ENCODE peak calls at places on chromosomes 7 and 10, in seven cellular contexts. K, G, R, J, W, E and Y are unnamed samples.

GRCh38 chr7:143389316-143390097 is 8.4 kb downstream of the ZYX start:
- DNase-seq in K (no peak), G (no peak), R (no peak), J (peak), W (peak), E (no peak), Y (no peak)

GRCh38 chr10:103761075-103761920 is 94.1 kb downstream of the SH3PXD2A start:
- DNase-seq in K (peak), G (no peak), R (no peak), J (no peak), W (no peak), E (no peak), Y (peak)

GRCh38 chr10:33412261-33413092 is 78.0 kb upstream of the NRP1 start:
- DNase-seq in K (peak), G (peak), R (peak), J (no peak), W (peak), E (no peak), Y (peak)

GRCh38 chr10:4138146-4138721 is 353.2 kb upstream of the KLF6 start:
- DNase-seq in K (peak), G (no peak), R (no peak), J (no peak), W (no peak), E (no peak), Y (no peak)

GRCh38 chr10:102234866-102235597 is 6.3 kb downstream of the PITX3 start:
- DNase-seq in K (no peak), G (no peak), R (no peak), J (no peak), W (no peak), E (no peak), Y (no peak)

GRCh38 chr7:67019562-67020390 is 23.1 kb downstream of the TYW1 start:
- DNase-seq in K (peak), G (no peak), R (no peak), J (no peak), W (no peak), E (no peak), Y (no peak)

GRCh38 chr10:132100556-132101349 is 35.0 kb downstream of the JAKMIP3 start:
- DNase-seq in K (no peak), G (no peak), R (no peak), J (peak), W (no peak), E (no peak), Y (no peak)

GRCh38 chr7:1438821-1439220 is 20.4 kb downstream of the MICALL2 start:
- DNase-seq in K (no peak), G (no peak), R (no peak), J (no peak), W (no peak), E (no peak), Y (no peak)

GRCh38 chr7:98133181-98133580 is 26.5 kb downstream of the LMTK2 start:
- DNase-seq in K (no peak), G (peak), R (no peak), J (no peak), W (no peak), E (no peak), Y (peak)

GRCh38 chr7:126302639-126303038 is 950.1 kb downstream of the GRM8 start:
- DNase-seq in K (no peak), G (no peak), R (no peak), J (no peak), W (no peak), E (peak), Y (no peak)

GRCh38 chr10:7886056-7886455 is 67.8 kb downstream of the TAF3 start:
- DNase-seq in K (no peak), G (no peak), R (no peak), J (no peak), W (no peak), E (no peak), Y (no peak)

GRCh38 chr7:82417898-82418297 is 25.7 kb downstream of the CACNA2D1 start:
- DNase-seq in K (no peak), G (no peak), R (no peak), J (no peak), W (no peak), E (no peak), Y (no peak)

GRCh38 chr7:51265066-51265907 is 51.3 kb downstream of the COBL start:
- DNase-seq in K (no peak), G (no peak), R (no peak), J (no peak), W (peak), E (no peak), Y (no peak)

GRCh38 chr7:22082886-22083710 is 137.4 kb upstream of the CDCA7L start:
- DNase-seq in K (peak), G (peak), R (peak), J (peak), W (peak), E (peak), Y (peak)

GRCh38 chr7:148466120-148466519 is 124.4 kb upstream of the C7orf33 start:
- DNase-seq in K (no peak), G (no peak), R (no peak), J (no peak), W (no peak), E (no peak), Y (no peak)

GRCh38 chr7:51013861-51014511 is 231.3 kb upstream of the GRB10 start:
- DNase-seq in K (no peak), G (no peak), R (no peak), J (no peak), W (no peak), E (no peak), Y (no peak)

GRCh38 chr10:33277135-33277536 is 57.3 kb downstream of the NRP1 start:
- DNase-seq in K (peak), G (peak), R (no peak), J (no peak), W (peak), E (peak), Y (no peak)

GRCh38 chr7:101870361-101871062 is 53.1 kb downstream of the CUX1 start:
- DNase-seq in K (no peak), G (no peak), R (no peak), J (peak), W (no peak), E (peak), Y (no peak)

GRCh38 chr10:113953505-113954272 is 90.0 kb upstream of the ADRB1 start:
- DNase-seq in K (no peak), G (no peak), R (no peak), J (no peak), W (no peak), E (no peak), Y (no peak)

GRCh38 chr7:31027161-31027965 is 24.7 kb upstream of the ADCYAP1R1 start:
- DNase-seq in K (peak), G (no peak), R (no peak), J (peak), W (no peak), E (no peak), Y (no peak)

GRCh38 chr7:106839511-106839910 is 25.6 kb upstream of the PIK3CG start:
- DNase-seq in K (no peak), G (no peak), R (no peak), J (no peak), W (no peak), E (no peak), Y (no peak)

GRCh38 chr10:27628631-27629030 is 117.0 kb downstream of the MKX start:
- DNase-seq in K (no peak), G (no peak), R (no peak), J (no peak), W (no peak), E (no peak), Y (no peak)

GRCh38 chr7:7803597-7804229 is 85.3 kb upstream of the RPA3 start:
- DNase-seq in K (no peak), G (no peak), R (no peak), J (no peak), W (no peak), E (no peak), Y (no peak)

GRCh38 chr7:142091957-142092356 is 19.6 kb upstream of the MGAM2 start:
- DNase-seq in K (no peak), G (no peak), R (no peak), J (no peak), W (no peak), E (no peak), Y (no peak)

GRCh38 chr7:142085428-142085827 is 26.1 kb upstream of the MGAM2 start:
- DNase-seq in K (no peak), G (no peak), R (no peak), J (no peak), W (no peak), E (no peak), Y (no peak)

GRCh38 chr7:142083605-142084004 is 27.9 kb upstream of the MGAM2 start:
- DNase-seq in K (no peak), G (no peak), R (no peak), J (no peak), W (no peak), E (no peak), Y (no peak)

GRCh38 chr7:142088022-142088714 is 23.4 kb upstream of the MGAM2 start:
- DNase-seq in K (no peak), G (no peak), R (no peak), J (no peak), W (no peak), E (no peak), Y (no peak)

GRCh38 chr7:142089035-142089434 is 22.5 kb upstream of the MGAM2 start:
- DNase-seq in K (no peak), G (no peak), R (no peak), J (no peak), W (no peak), E (peak), Y (no peak)
- TF ChIP-seq CTCF in K (no peak), G (peak), R (no peak), J (peak), W (no peak), E (no peak), Y (no peak)

GRCh38 chr7:2560175-2560695 is 1.5 kb downstream of the IQCE start:
- DNase-seq in K (peak), G (no peak), R (no peak), J (no peak), W (no peak), E (no peak), Y (no peak)
- H3K4me3 ChIP-seq in K (peak), G (no peak), R (peak), J (peak), W (peak), E (peak), Y (no peak)

GRCh38 chr7:130091999-130092398 is 21.7 kb downstream of the KLHDC10 start:
- DNase-seq in K (no peak), G (no peak), R (no peak), J (no peak), W (no peak), E (no peak), Y (no peak)
- TF ChIP-seq CTCF in K (no peak), G (no peak), R (no peak), J (no peak), W (no peak), E (no peak), Y (no peak)

DNA sequence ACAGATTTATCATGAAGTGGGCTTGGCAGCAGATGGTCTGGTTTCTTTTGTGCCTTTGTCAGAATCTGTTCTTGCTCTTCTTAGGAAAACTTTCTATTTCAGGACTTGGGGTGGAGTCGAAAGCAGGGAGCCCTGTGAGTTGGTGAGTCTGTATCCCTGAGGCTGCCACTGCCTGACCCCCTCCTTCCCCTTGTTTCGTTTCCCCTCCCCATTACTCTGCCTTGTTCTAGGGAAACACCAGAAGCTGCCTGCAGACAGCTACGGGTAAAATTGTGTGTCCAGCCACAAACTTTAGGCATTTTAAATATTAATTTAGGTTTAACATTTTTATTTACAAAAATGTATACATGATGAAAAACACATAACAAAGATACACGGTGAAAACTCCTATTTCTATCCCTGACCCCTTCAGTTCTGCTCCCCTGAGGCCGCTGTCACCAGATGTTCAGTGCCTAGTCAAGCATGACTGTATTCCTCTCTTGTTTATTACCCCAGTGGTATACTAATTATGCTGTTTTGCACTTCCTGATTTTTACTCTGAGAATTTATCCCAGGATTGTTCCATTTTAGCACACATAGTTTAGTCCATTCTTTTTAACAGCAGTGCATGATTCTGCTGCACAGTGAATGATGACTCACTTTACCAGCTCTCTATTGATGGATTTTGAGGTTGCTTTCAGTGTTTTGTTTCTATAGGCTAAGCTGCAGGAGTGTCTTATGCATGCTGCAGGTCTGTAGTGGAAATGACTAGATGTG is 9.1 kb downstream of the TSPAN14 start:
- DNase-seq in K (no peak), G (no peak), R (no peak), J (no peak), W (no peak), E (no peak), Y (peak)
- H3K4me3 ChIP-seq in K (no peak), G (no peak), R (peak), J (no peak), W (peak), E (no peak), Y (no peak)

GRCh38 chr10:86333813-86334514 is 32.6 kb downstream of the GRID1 start:
- DNase-seq in K (no peak), G (no peak), R (no peak), J (no peak), W (no peak), E (no peak), Y (no peak)

GRCh38 chr10:86331861-86332260 is 34.7 kb downstream of the GRID1 start:
- DNase-seq in K (no peak), G (no peak), R (no peak), J (no peak), W (no peak), E (no peak), Y (no peak)

GRCh38 chr10:86329896-86330680 is 36.5 kb downstream of the GRID1 start:
- DNase-seq in K (no peak), G (no peak), R (no peak), J (no peak), W (no peak), E (no peak), Y (no peak)

GRCh38 chr10:86329093-86329710 is 37.4 kb downstream of the GRID1 start:
- DNase-seq in K (no peak), G (no peak), R (no peak), J (no peak), W (no peak), E (no peak), Y (no peak)

GRCh38 chr10:86330778-86331763 is 35.5 kb downstream of the GRID1 start:
- DNase-seq in K (no peak), G (no peak), R (no peak), J (no peak), W (no peak), E (no peak), Y (no peak)
- TF ChIP-seq CTCF in K (no peak), G (no peak), R (no peak), J (no peak), W (no peak), E (no peak), Y (no peak)

DNA sequence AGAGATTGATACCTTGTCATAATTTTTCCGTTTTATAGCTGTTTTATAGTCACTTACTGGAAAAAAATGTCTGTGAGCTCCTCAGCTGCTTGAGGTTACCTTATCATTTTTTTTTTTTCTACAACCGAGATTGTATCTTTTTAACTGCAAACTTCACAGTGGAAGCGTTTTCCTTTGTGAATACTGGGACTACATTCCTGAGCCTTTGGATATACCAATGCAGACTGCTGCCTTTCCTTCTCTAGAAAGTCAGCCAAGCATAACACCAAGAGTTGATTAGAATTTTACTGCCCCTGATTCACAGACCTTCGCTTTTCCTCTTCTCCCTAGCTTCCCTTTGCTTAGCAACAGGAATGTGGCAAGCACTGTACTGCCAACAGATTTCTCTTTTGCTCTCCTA is 170.5 kb downstream of the PRKG1 start:
- DNase-seq in K (peak), G (peak), R (peak), J (no peak), W (peak), E (no peak), Y (peak)
- H3K4me3 ChIP-seq in K (no peak), G (no peak), R (no peak), J (peak), W (no peak), E (no peak), Y (no peak)

GRCh38 chr7:113872981-113873380 is 45.8 kb downstream of the PPP1R3A start:
- DNase-seq in K (no peak), G (no peak), R (no peak), J (no peak), W (no peak), E (no peak), Y (no peak)
- TF ChIP-seq CTCF in K (no peak), G (no peak), R (no peak), J (no peak), W (no peak), E (no peak), Y (no peak)

GRCh38 chr7:73829505-73829904 is 1.3 kb upstream of the CLDN4 start:
- DNase-seq in K (no peak), G (no peak), R (no peak), J (peak), W (no peak), E (no peak), Y (no peak)
- H3K4me3 ChIP-seq in K (no peak), G (no peak), R (no peak), J (no peak), W (no peak), E (no peak), Y (no peak)

GRCh38 chr7:130278892-130279690 is 12.4 kb downstream of the CPA2 start:
- DNase-seq in K (peak), G (peak), R (peak), J (no peak), W (no peak), E (no peak), Y (peak)

GRCh38 chr7:130275826-130276291 is 9.2 kb downstream of the CPA2 start:
- DNase-seq in K (no peak), G (no peak), R (no peak), J (no peak), W (no peak), E (no peak), Y (no peak)

GRCh38 chr7:130276796-130277762 is 10.4 kb downstream of the CPA2 start:
- DNase-seq in K (peak), G (no peak), R (peak), J (no peak), W (no peak), E (no peak), Y (peak)

GRCh38 chr7:130274983-130275649 is 8.5 kb downstream of the CPA2 start:
- DNase-seq in K (no peak), G (no peak), R (no peak), J (peak), W (no peak), E (no peak), Y (no peak)

DNA sequence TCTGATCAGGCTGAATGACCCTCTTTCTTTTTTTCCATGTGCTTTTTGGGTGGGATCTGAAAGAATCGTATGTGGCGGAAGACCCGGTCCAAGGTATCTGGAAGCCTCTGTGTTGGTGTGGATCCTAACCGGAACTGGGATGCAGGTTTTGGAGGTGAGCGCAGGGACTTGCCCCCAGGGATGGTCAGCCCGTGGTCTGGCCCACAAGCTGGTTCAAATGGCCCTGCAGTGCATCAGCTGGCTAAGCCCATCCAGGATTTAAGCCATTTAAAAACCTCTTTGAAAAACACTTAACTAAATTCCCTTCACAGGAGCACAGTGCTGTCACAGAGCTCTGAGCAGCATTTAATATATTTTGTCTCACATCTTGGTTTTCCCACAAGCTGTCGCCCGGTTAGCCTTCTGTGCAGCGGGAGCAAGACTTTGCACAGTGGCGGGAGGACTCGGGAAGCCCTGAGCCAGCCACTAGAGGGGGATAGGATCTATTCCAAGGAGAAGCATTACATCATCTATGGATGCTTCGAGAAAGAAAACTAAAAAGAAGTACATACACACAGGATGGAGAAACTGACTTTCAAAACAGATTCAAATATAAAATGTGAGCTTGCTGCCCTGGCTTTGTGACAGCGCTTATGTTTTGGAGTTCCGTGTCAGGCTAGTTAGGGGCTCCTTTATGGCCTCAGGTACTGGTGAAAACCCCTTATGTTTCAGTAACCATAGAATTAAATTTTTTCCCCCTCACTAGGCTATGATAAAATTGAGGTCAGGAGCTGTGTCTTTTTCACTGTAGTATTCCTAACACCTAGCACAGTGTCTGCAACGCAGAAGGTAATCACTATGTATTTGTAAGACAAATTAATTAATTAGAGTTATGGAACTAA is 11.3 kb downstream of the CPA2 start:
- DNase-seq in K (peak), G (peak), R (no peak), J (peak), W (peak), E (peak), Y (peak)
- TF ChIP-seq CTCF in K (peak), G (peak), R (peak), J (peak), W (peak), E (peak), Y (peak)

DNA sequence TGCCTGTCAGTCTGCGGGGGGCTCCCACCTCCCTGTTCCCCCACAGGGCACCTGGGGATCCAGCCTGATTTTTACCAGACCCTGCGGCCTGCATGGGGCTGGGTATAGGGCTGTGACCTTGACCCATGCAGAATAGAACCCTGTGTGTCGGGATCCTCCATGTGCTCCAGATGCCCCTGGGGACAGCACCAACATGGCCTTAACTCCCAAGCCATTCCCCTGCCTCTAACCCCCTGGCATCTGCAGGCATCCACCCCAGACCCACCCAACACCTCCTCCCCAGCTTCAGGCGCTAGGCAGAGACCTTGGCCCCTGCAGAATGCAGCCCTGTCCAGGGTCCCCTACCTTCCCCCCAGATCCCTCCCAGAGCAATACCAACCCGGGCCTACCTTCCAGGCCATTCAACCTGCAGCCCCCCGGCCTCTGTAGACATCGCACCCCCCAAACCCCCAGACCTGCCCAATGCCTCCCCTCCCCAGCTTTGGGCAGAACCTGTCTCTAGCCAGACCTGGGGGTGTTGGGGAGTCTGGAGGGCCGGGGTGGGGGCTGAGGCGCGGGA is 770 bp upstream of the ELN start:
- DNase-seq in K (no peak), G (no peak), R (no peak), J (no peak), W (no peak), E (no peak), Y (no peak)
- H3K4me3 ChIP-seq in K (no peak), G (no peak), R (no peak), J (no peak), W (peak), E (no peak), Y (no peak)